ENCODE peak calls at places on chromosome 12, in four cellular contexts. One of them, this sample, is unnamed.

GRCh38 chr12:1328385-1328784 is 266.0 kb downstream of the FBXL14 start:
- DNase-seq in small intestine: no peak
- DNase-seq in aorta: peak; percentile 83
- DNase-seq in SK-N-SH: no peak
- DNase-seq in this sample: no peak

GRCh38 chr12:121465921-121466799 is 66.2 kb downstream of the RNF34 start:
- DNase-seq in small intestine: peak; percentile 23
- DNase-seq in aorta: no peak
- DNase-seq in SK-N-SH: peak; percentile 75
- DNase-seq in this sample: peak; percentile 36

GRCh38 chr12:127324681-127325080 is 942.3 kb upstream of the TMEM132C start:
- DNase-seq in small intestine: no peak
- DNase-seq in aorta: no peak
- DNase-seq in SK-N-SH: no peak
- DNase-seq in this sample: no peak

GRCh38 chr12:25320123-25321006 is 69.6 kb upstream of the KRAS start:
- DNase-seq in small intestine: no peak
- DNase-seq in aorta: no peak
- DNase-seq in SK-N-SH: no peak
- DNase-seq in this sample: no peak

GRCh38 chr12:95216704-95217376 is 427 bp downstream of the FGD6 start:
- DNase-seq in small intestine: peak; percentile 33
- DNase-seq in aorta: no peak
- DNase-seq in SK-N-SH: peak; percentile 50
- DNase-seq in this sample: peak; percentile 2

GRCh38 chr12:67223225-67223624 is 45.9 kb upstream of the CAND1 start:
- DNase-seq in small intestine: peak; percentile 34
- DNase-seq in aorta: no peak
- DNase-seq in SK-N-SH: no peak
- DNase-seq in this sample: no peak

GRCh38 chr12:95653761-95654546 is 102.7 kb upstream of the USP44 start:
- DNase-seq in small intestine: no peak
- DNase-seq in aorta: no peak
- DNase-seq in SK-N-SH: no peak
- DNase-seq in this sample: no peak

GRCh38 chr12:131164096-131164872 is 210.6 kb downstream of the ADGRD1 start:
- DNase-seq in small intestine: no peak
- DNase-seq in aorta: no peak
- DNase-seq in SK-N-SH: peak; percentile 48
- DNase-seq in this sample: no peak

GRCh38 chr12:42609605-42610004 is 20.1 kb upstream of the PRICKLE1 start:
- DNase-seq in small intestine: no peak
- DNase-seq in aorta: no peak
- DNase-seq in SK-N-SH: no peak
- DNase-seq in this sample: no peak

GRCh38 chr12:117695956-117696355 is 272.8 kb downstream of the KSR2 start:
- DNase-seq in small intestine: peak; percentile 11
- DNase-seq in aorta: no peak
- DNase-seq in SK-N-SH: no peak
- DNase-seq in this sample: no peak

GRCh38 chr12:2284857-2285256 is 232.1 kb downstream of the CACNA1C start:
- DNase-seq in small intestine: peak; percentile 73
- DNase-seq in aorta: peak; percentile 85
- DNase-seq in SK-N-SH: peak; percentile 86
- DNase-seq in this sample: no peak

GRCh38 chr12:116604151-116604550 is 45.0 kb downstream of the MAP1LC3B2 start:
- DNase-seq in small intestine: no peak
- DNase-seq in aorta: no peak
- DNase-seq in SK-N-SH: no peak
- DNase-seq in this sample: no peak

GRCh38 chr12:72098622-72099021 is 160.0 kb downstream of the TPH2 start:
- DNase-seq in small intestine: no peak
- DNase-seq in aorta: no peak
- DNase-seq in SK-N-SH: no peak
- DNase-seq in this sample: no peak

GRCh38 chr12:110466791-110467190 is 1.3 kb downstream of the GPN3 start:
- DNase-seq in small intestine: no peak
- DNase-seq in aorta: no peak
- DNase-seq in SK-N-SH: no peak
- DNase-seq in this sample: no peak
- H3K4me3 ChIP-seq in small intestine: no peak overlapping the region
- H3K4me3 ChIP-seq in aorta: no peak overlapping the region
- H3K4me3 ChIP-seq in SK-N-SH: peak overlapping the region; percentile 78
- H3K4me3 ChIP-seq in this sample: no peak overlapping the region

DNA sequence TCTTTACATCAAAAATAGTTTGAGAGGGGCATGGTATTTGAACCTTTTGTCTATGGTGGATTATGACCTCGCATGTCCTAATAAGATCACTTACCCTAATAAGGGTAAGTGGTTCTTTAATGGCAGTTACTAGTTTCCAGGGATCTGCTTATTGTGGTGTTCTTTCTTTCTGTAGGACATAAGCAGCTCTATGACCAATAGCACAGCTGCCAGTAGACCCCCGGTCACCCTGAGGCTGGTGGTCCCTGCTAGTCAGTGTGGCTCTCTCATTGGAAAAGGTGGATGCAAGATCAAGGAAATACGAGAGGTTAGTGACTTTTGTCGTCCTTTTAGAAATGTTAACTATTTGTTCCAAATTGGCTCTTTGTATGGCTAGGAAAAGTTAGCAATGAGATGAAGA is 7.2 kb downstream of the PCBP2 start:
- DNase-seq in small intestine: no peak
- DNase-seq in aorta: no peak
- DNase-seq in SK-N-SH: no peak
- DNase-seq in this sample: no peak
- H3K4me1 ChIP-seq in small intestine: no peaks in the 10 kb centered on the region
- H3K4me1 ChIP-seq in aorta: no peaks in the 10 kb centered on the region
- H3K4me1 ChIP-seq in SK-N-SH: peaks cover 14% of the 10 kb centered on the region
- H3K4me1 ChIP-seq in this sample: peaks cover 4% of the 10 kb centered on the region

GRCh38 chr12:133046698-133047097 is 9.4 kb downstream of the ZNF84 start:
- DNase-seq in small intestine: no peak
- DNase-seq in aorta: no peak
- DNase-seq in SK-N-SH: no peak
- DNase-seq in this sample: no peak
- H3K36me3 ChIP-seq in small intestine: peaks cover 64% of the 10 kb centered on the region
- H3K36me3 ChIP-seq in aorta: peaks cover 31% of the 10 kb centered on the region
- H3K36me3 ChIP-seq in SK-N-SH: peaks cover 98% of the 10 kb centered on the region
- H3K36me3 ChIP-seq in this sample: peaks cover 97% of the 10 kb centered on the region

DNA sequence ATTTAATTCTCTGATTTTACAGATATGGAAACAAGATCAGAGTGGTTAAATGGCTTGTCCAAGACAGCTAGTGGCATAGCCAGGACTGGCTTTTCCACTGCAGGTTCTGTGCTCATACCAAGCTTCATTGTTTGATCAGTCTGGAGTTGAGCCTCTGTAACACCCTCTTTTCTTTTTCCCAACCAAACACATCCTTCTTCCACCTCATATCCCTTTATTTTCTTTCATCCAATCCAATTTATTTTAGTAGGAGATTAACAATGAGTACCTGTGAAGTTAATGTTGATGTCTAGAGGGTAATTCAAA is 452.2 kb upstream of the PDE3A start:
- DNase-seq in small intestine: no peak
- DNase-seq in aorta: no peak
- DNase-seq in SK-N-SH: no peak
- DNase-seq in this sample: no peak
- H3K4me3 ChIP-seq in small intestine: no peak overlapping the region
- H3K4me3 ChIP-seq in aorta: no peak overlapping the region
- H3K4me3 ChIP-seq in SK-N-SH: no peak overlapping the region
- H3K4me3 ChIP-seq in this sample: no peak overlapping the region

GRCh38 chr12:19963972-19964371 is 404.4 kb upstream of the PDE3A start:
- DNase-seq in small intestine: no peak
- DNase-seq in aorta: no peak
- DNase-seq in SK-N-SH: no peak
- DNase-seq in this sample: no peak

GRCh38 chr12:19959353-19959752 is 409.0 kb upstream of the PDE3A start:
- DNase-seq in small intestine: no peak
- DNase-seq in aorta: no peak
- DNase-seq in SK-N-SH: no peak
- DNase-seq in this sample: no peak

GRCh38 chr12:19962192-19962591 is 406.1 kb upstream of the PDE3A start:
- DNase-seq in small intestine: no peak
- DNase-seq in aorta: no peak
- DNase-seq in SK-N-SH: no peak
- DNase-seq in this sample: no peak

GRCh38 chr12:19957578-19957977 is 410.8 kb upstream of the PDE3A start:
- DNase-seq in small intestine: no peak
- DNase-seq in aorta: no peak
- DNase-seq in SK-N-SH: no peak
- DNase-seq in this sample: no peak

GRCh38 chr12:19960527-19960926 is 407.8 kb upstream of the PDE3A start:
- DNase-seq in small intestine: no peak
- DNase-seq in aorta: no peak
- DNase-seq in SK-N-SH: no peak
- DNase-seq in this sample: no peak
- H3K4me1 ChIP-seq in small intestine: no peaks in the 10 kb centered on the region
- H3K4me1 ChIP-seq in aorta: no peaks in the 10 kb centered on the region
- H3K4me1 ChIP-seq in SK-N-SH: peaks cover 10% of the 10 kb centered on the region
- H3K4me1 ChIP-seq in this sample: no peaks in the 10 kb centered on the region

DNA sequence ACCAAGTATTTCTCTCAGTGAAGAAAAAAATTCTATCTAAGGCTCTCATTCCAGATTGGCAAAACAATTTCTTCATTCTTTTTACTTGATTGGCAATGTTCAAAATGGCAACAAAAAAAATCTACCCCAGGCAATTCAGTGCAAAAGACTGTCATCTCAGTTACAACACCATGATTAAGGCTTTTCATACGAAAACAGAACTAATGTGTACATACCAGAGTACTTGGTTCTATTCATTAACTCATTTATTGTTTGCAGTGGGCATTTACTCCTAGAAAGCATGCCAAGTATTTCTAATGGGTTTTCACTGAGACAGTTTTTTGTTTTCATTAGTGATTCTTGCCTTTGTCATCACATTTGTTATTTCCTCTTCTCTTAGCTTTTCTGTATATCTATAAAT is 33.0 kb downstream of the DBX2 start:
- DNase-seq in small intestine: no peak
- DNase-seq in aorta: no peak
- DNase-seq in SK-N-SH: no peak
- DNase-seq in this sample: no peak
- H3K36me3 ChIP-seq in small intestine: no peaks in the 10 kb centered on the region
- H3K36me3 ChIP-seq in aorta: no peaks in the 10 kb centered on the region
- H3K36me3 ChIP-seq in SK-N-SH: no peaks in the 10 kb centered on the region
- H3K36me3 ChIP-seq in this sample: no peaks in the 10 kb centered on the region

GRCh38 chr12:50129297-50129696 is 17.3 kb downstream of the COX14 start:
- DNase-seq in small intestine: no peak
- DNase-seq in aorta: no peak
- DNase-seq in SK-N-SH: no peak
- DNase-seq in this sample: no peak
- H3K4me3 ChIP-seq in small intestine: no peak overlapping the region
- H3K4me3 ChIP-seq in aorta: no peak overlapping the region
- H3K4me3 ChIP-seq in SK-N-SH: no peak overlapping the region
- H3K4me3 ChIP-seq in this sample: no peak overlapping the region

GRCh38 chr12:6221146-6221545 is 20.9 kb downstream of the CD9 start:
- DNase-seq in small intestine: no peak
- DNase-seq in aorta: no peak
- DNase-seq in SK-N-SH: no peak
- DNase-seq in this sample: no peak
- H3K4me1 ChIP-seq in small intestine: peaks cover 6% of the 10 kb centered on the region
- H3K4me1 ChIP-seq in aorta: peaks cover 13% of the 10 kb centered on the region
- H3K4me1 ChIP-seq in SK-N-SH: peaks cover 28% of the 10 kb centered on the region
- H3K4me1 ChIP-seq in this sample: peaks cover 3% of the 10 kb centered on the region

GRCh38 chr12:110382683-110383082 is 20.8 kb downstream of the ANAPC7 start:
- DNase-seq in small intestine: no peak
- DNase-seq in aorta: no peak
- DNase-seq in SK-N-SH: no peak
- DNase-seq in this sample: no peak
- H3K36me3 ChIP-seq in small intestine: peaks cover 21% of the 10 kb centered on the region
- H3K36me3 ChIP-seq in aorta: peaks cover 6% of the 10 kb centered on the region
- H3K36me3 ChIP-seq in SK-N-SH: peaks cover 63% of the 10 kb centered on the region
- H3K36me3 ChIP-seq in this sample: peaks cover 79% of the 10 kb centered on the region